ENCODE peak calls at places on chromosomes 4 and X, in five cellular contexts. One of them, this sample, is unnamed.

GRCh38 chrX:128929281-128930057 is 593.8 kb downstream of the SMARCA1 start:
- DNase-seq in GM10248: no peak
- DNase-seq in NCI-H2171: no peak
- DNase-seq in substantia nigra: no peak
- DNase-seq in AG09319: no peak
- DNase-seq in this sample: no peak

GRCh38 chr4:172957216-172957615 is 211.4 kb upstream of the GALNT7 start:
- DNase-seq in substantia nigra: no peak
- DNase-seq in AG09319: no peak
- DNase-seq in GM10248: no peak
- DNase-seq in NCI-H2171: no peak
- DNase-seq in this sample: no peak

GRCh38 chr4:87543835-87544461 is 14.8 kb upstream of the SPARCL1 start:
- DNase-seq in NCI-H2171: no peak
- DNase-seq in AG09319: peak
- DNase-seq in substantia nigra: peak
- DNase-seq in GM10248: no peak
- DNase-seq in this sample: no peak

GRCh38 chrX:153551135-153551534 is 33.7 kb downstream of the ATP2B3 start:
- DNase-seq in substantia nigra: no peak
- DNase-seq in NCI-H2171: no peak
- DNase-seq in GM10248: no peak
- DNase-seq in AG09319: no peak
- DNase-seq in this sample: no peak

GRCh38 chrX:50812995-50813842 is 775 bp downstream of the SHROOM4 start:
- DNase-seq in GM10248: no peak
- DNase-seq in substantia nigra: no peak
- DNase-seq in NCI-H2171: no peak
- DNase-seq in AG09319: no peak
- DNase-seq in this sample: peak

GRCh38 chrX:107576841-107577240 is 51.5 kb upstream of the PRPS1 start:
- DNase-seq in AG09319: no peak
- DNase-seq in NCI-H2171: no peak
- DNase-seq in substantia nigra: no peak
- DNase-seq in GM10248: no peak
- DNase-seq in this sample: no peak

GRCh38 chr4:182647901-182648300 is 269.3 kb downstream of the DCTD start:
- DNase-seq in AG09319: no peak
- DNase-seq in GM10248: no peak
- DNase-seq in NCI-H2171: no peak
- DNase-seq in substantia nigra: no peak
- DNase-seq in this sample: no peak

GRCh38 chr4:10007772-10008171 is 13.5 kb downstream of the SLC2A9 start:
- DNase-seq in AG09319: no peak
- DNase-seq in NCI-H2171: no peak
- DNase-seq in substantia nigra: no peak
- DNase-seq in GM10248: peak
- DNase-seq in this sample: no peak

GRCh38 chrX:21996872-21997271 is 35.3 kb upstream of the PHEX start:
- DNase-seq in NCI-H2171: no peak
- DNase-seq in GM10248: no peak
- DNase-seq in AG09319: no peak
- DNase-seq in substantia nigra: no peak
- DNase-seq in this sample: no peak

GRCh38 chr4:33395731-33396485 is 2675.7 kb downstream of the PCDH7 start:
- DNase-seq in substantia nigra: no peak
- DNase-seq in GM10248: no peak
- DNase-seq in AG09319: no peak
- DNase-seq in NCI-H2171: no peak
- DNase-seq in this sample: no peak

GRCh38 chr4:127143460-127144190 is 489.1 kb upstream of the INTU start:
- DNase-seq in substantia nigra: no peak
- DNase-seq in NCI-H2171: no peak
- DNase-seq in GM10248: no peak
- DNase-seq in AG09319: no peak
- DNase-seq in this sample: no peak

GRCh38 chr4:11548529-11549176 is 120.0 kb upstream of the HS3ST1 start:
- DNase-seq in substantia nigra: no peak
- DNase-seq in NCI-H2171: no peak
- DNase-seq in GM10248: no peak
- DNase-seq in AG09319: no peak
- DNase-seq in this sample: no peak

GRCh38 chrX:140425712-140426395 is 79.0 kb downstream of the SOX3 start:
- DNase-seq in substantia nigra: no peak
- DNase-seq in AG09319: no peak
- DNase-seq in NCI-H2171: no peak
- DNase-seq in GM10248: no peak
- DNase-seq in this sample: no peak

GRCh38 chr4:24686866-24687672 is 102.7 kb upstream of the DHX15 start:
- DNase-seq in AG09319: no peak
- DNase-seq in NCI-H2171: no peak
- DNase-seq in substantia nigra: no peak
- DNase-seq in GM10248: peak
- DNase-seq in this sample: peak

GRCh38 chr4:84688605-84689004 is 105.7 kb downstream of the CDS1 start:
- DNase-seq in AG09319: no peak
- DNase-seq in GM10248: no peak
- DNase-seq in NCI-H2171: no peak
- DNase-seq in substantia nigra: no peak
- DNase-seq in this sample: no peak

GRCh38 chrX:106415276-106415895 is 196.4 kb upstream of the RADX start:
- DNase-seq in AG09319: no peak
- DNase-seq in NCI-H2171: no peak
- DNase-seq in GM10248: peak
- DNase-seq in substantia nigra: no peak
- DNase-seq in this sample: no peak

GRCh38 chrX:2748815-2749188 is 3.0 kb upstream of the XG start:
- DNase-seq in AG09319: no peak
- DNase-seq in substantia nigra: no peak
- DNase-seq in NCI-H2171: no peak
- DNase-seq in GM10248: no peak
- DNase-seq in this sample: no peak

GRCh38 chrX:74924449-74925209 is 623 bp downstream of the NEXMIF start:
- DNase-seq in GM10248: peak
- DNase-seq in NCI-H2171: peak
- DNase-seq in AG09319: no peak
- DNase-seq in substantia nigra: peak
- DNase-seq in this sample: peak

GRCh38 chr4:15702941-15703403 is at the start of gene BST1:
- DNase-seq in substantia nigra: peak
- DNase-seq in GM10248: peak
- DNase-seq in NCI-H2171: no peak
- DNase-seq in AG09319: no peak
- DNase-seq in this sample: peak

GRCh38 chr4:6030679-6031078 is 12.4 kb upstream of the C4orf50 start:
- DNase-seq in AG09319: no peak
- DNase-seq in substantia nigra: no peak
- DNase-seq in NCI-H2171: no peak
- DNase-seq in GM10248: no peak
- DNase-seq in this sample: peak

GRCh38 chr4:184473515-184474260 is 662 bp downstream of the IRF2 start:
- DNase-seq in NCI-H2171: no peak
- DNase-seq in GM10248: peak
- DNase-seq in AG09319: no peak
- DNase-seq in substantia nigra: no peak
- DNase-seq in this sample: peak

GRCh38 chrX:71171110-71171801 is 26.6 kb downstream of the NLGN3 start:
- DNase-seq in AG09319: no peak
- DNase-seq in NCI-H2171: no peak
- DNase-seq in substantia nigra: no peak
- DNase-seq in GM10248: no peak
- DNase-seq in this sample: no peak

GRCh38 chr4:15244354-15244753 is 183.5 kb upstream of the C1QTNF7 start:
- DNase-seq in AG09319: no peak
- DNase-seq in substantia nigra: no peak
- DNase-seq in GM10248: no peak
- DNase-seq in NCI-H2171: no peak
- DNase-seq in this sample: no peak

GRCh38 chrX:47579537-47579936 is 2.7 kb upstream of the TIMP1 start:
- DNase-seq in substantia nigra: no peak
- DNase-seq in GM10248: peak
- DNase-seq in NCI-H2171: no peak
- DNase-seq in AG09319: no peak
- DNase-seq in this sample: no peak

GRCh38 chr4:95500361-95500760 is 48.4 kb downstream of the UNC5C start:
- DNase-seq in NCI-H2171: no peak
- DNase-seq in AG09319: no peak
- DNase-seq in substantia nigra: no peak
- DNase-seq in GM10248: no peak
- DNase-seq in this sample: no peak

GRCh38 chrX:130173190-130173895 is 1.6 kb downstream of the RAB33A start:
- DNase-seq in GM10248: peak
- DNase-seq in NCI-H2171: no peak
- DNase-seq in AG09319: peak
- DNase-seq in substantia nigra: peak
- DNase-seq in this sample: no peak

This sample was measured in posterior cingulate gyrus.